ENCODE peak calls at places on chromosomes 16 and 17, in four cellular contexts. Q is NCI-H774, G is heart right ventricle, U is H7. E is an unnamed sample.

GRCh38 chr16:80819988-80820387 is 15.6 kb upstream of the CDYL2 start:
- DNase-seq in Q (no peak), U (no peak), G (no peak), E (no peak)

GRCh38 chr17:77701996-77702395 is 256.5 kb upstream of the TNRC6C start:
- DNase-seq in Q (no peak), U (no peak), G (no peak), E (no peak)

GRCh38 chr16:29857133-29857760 is 5.8 kb downstream of the CDIPT start:
- DNase-seq in U (no peak), G (no peak), Q (no peak), E (no peak)

GRCh38 chr16:49622084-49622390 is 233.9 kb downstream of the ZNF423 start:
- DNase-seq in Q (no peak), G (no peak), U (no peak), E (no peak)

GRCh38 chr16:79173910-79174309 is 426.6 kb downstream of the MAF start:
- DNase-seq in G (no peak), U (no peak), Q (no peak), E (no peak)

GRCh38 chr16:70490261-70490660 is 33.1 kb downstream of the COG4 start:
- DNase-seq in U (no peak), G (no peak), Q (no peak), E (no peak)

GRCh38 chr17:79969906-79970305 is 65.8 kb downstream of the TBC1D16 start:
- DNase-seq in Q (no peak), U (no peak), G (no peak), E (no peak)

GRCh38 chr16:89899879-89900481 is 18.7 kb upstream of the MC1R start:
- DNase-seq in Q (no peak), G (no peak), U (no peak), E (no peak)

GRCh38 chr17:50835563-50836231 is at the start of gene WFIKKN2:
- DNase-seq in Q (no peak), G (no peak), U (peak), E (no peak)

GRCh38 chr17:31068291-31068690 is 26.5 kb upstream of the NF1 start:
- DNase-seq in Q (no peak), U (peak), G (peak), E (peak)

GRCh38 chr16:48676836-48677235 is 66.9 kb upstream of the N4BP1 start:
- DNase-seq in Q (no peak), G (no peak), U (no peak), E (no peak)

GRCh38 chr16:90019543-90020259 is 445 bp upstream of the DBNDD1 start:
- DNase-seq in U (peak), Q (no peak), G (no peak), E (peak)

GRCh38 chr17:61157246-61157887 is 242.3 kb upstream of the TBX2 start:
- DNase-seq in U (no peak), Q (peak), G (no peak), E (peak)

GRCh38 chr17:58693208-58693607 is 806 bp downstream of the RAD51C start:
- DNase-seq in Q (no peak), G (no peak), U (no peak), E (no peak)

GRCh38 chr16:70331588-70332358 is 14.9 kb upstream of the DDX19A start:
- DNase-seq in U (peak), Q (no peak), G (no peak), E (no peak)

GRCh38 chr17:6110592-6110991 is 40.4 kb downstream of the WSCD1 start:
- DNase-seq in Q (no peak), G (no peak), U (no peak), E (no peak)

GRCh38 chr16:67302882-67303434 is 23.6 kb downstream of the KCTD19 start:
- DNase-seq in Q (no peak), G (no peak), U (peak), E (no peak)

GRCh38 chr16:70694088-70694487 is 8.2 kb upstream of the MTSS2 start:
- DNase-seq in U (peak), Q (no peak), G (no peak), E (no peak)

GRCh38 chr16:19008245-19008644 is 24.5 kb downstream of the TMC7 start:
- DNase-seq in Q (no peak), G (no peak), U (no peak), E (no peak)

GRCh38 chr17:77140878-77141767 is at the start of gene SEC14L1:
- DNase-seq in G (no peak), Q (peak), U (peak), E (no peak)

GRCh38 chr17:30256756-30257506 is 21.4 kb upstream of the SLC6A4 start:
- DNase-seq in U (no peak), Q (no peak), G (no peak), E (no peak)

GRCh38 chr16:88566158-88566557 is 4.0 kb upstream of the ZC3H18 start:
- DNase-seq in U (no peak), G (no peak), Q (no peak), E (no peak)

GRCh38 chr17:19958023-19958422 is 19.6 kb downstream of the AKAP10 start:
- DNase-seq in U (no peak), Q (no peak), G (no peak), E (no peak)

GRCh38 chr16:52721331-52721730 is 174.4 kb upstream of the TOX3 start:
- DNase-seq in U (no peak), Q (no peak), G (no peak), E (no peak)

E was measured in SHP77.